ENCODE peak calls at places on chromosomes 1 and 21, in nine cellular contexts. Z is ACHN; U is stimulated activated CD4-positive, alpha-beta T cell treated with anti-CD3 and anti-CD28 coated beads, Interleukin-15, amount 100 ng/mL, for 1 hour; T is T1000; P is tibial nerve; M is iPS-NIHi11; J is heart left ventricle; R is NAMALWA; L is AG09319. H is an unnamed sample.

GRCh38 chr1:93565496-93566221 is 116.0 kb downstream of the BCAR3 start:
- DNase-seq in M (no peak), P (no peak), T (no peak), Z (no peak), U (no peak), L (no peak), J (no peak), R (no peak), H (no peak)

GRCh38 chr1:181079920-181080319 is 8.6 kb upstream of the IER5 start:
- DNase-seq in P (no peak), T (no peak), Z (no peak), J (no peak), R (no peak), L (no peak), M (no peak), U (no peak), H (no peak)

GRCh38 chr1:154784924-154785531 is 85.1 kb downstream of the KCNN3 start:
- DNase-seq in L (no peak), Z (no peak), T (no peak), J (no peak), P (no peak), U (no peak), M (no peak), R (peak), H (no peak)

GRCh38 chr1:203672354-203672753 is 45.7 kb downstream of the ATP2B4 start:
- DNase-seq in U (no peak), L (peak), Z (no peak), M (no peak), R (no peak), P (no peak), T (no peak), J (peak), H (peak)

GRCh38 chr21:42349420-42350075 is 1.2 kb downstream of the TFF2 start:
- DNase-seq in R (no peak), L (no peak), M (no peak), Z (no peak), U (no peak), P (no peak), J (no peak), T (no peak), H (no peak)

GRCh38 chr1:192861860-192862259 is 53.0 kb downstream of the RGS2 start:
- DNase-seq in R (no peak), J (no peak), L (no peak), M (no peak), U (no peak), P (no peak), T (no peak), Z (no peak), H (no peak)

GRCh38 chr1:230542054-230542453 is 100.2 kb upstream of the COG2 start:
- DNase-seq in R (no peak), U (no peak), L (no peak), M (no peak), P (no peak), J (no peak), Z (no peak), T (no peak), H (no peak)

GRCh38 chr1:19070197-19070651 is 113.7 kb upstream of the IFFO2 start:
- DNase-seq in M (no peak), R (no peak), P (no peak), L (no peak), J (no peak), U (no peak), T (no peak), Z (no peak), H (no peak)

GRCh38 chr1:158992787-158993312 is 16.9 kb upstream of the IFI16 start:
- DNase-seq in T (no peak), L (no peak), P (no peak), M (no peak), Z (no peak), J (no peak), U (no peak), R (no peak), H (no peak)

GRCh38 chr1:108691128-108691885 is 803 bp upstream of the PRPF38B start:
- DNase-seq in T (no peak), J (no peak), P (peak), R (no peak), M (no peak), Z (no peak), U (no peak), L (no peak), H (no peak)

GRCh38 chr1:156693858-156694562 is 11.4 kb downstream of the CRABP2 start:
- DNase-seq in P (no peak), T (no peak), Z (no peak), R (no peak), U (no peak), J (no peak), L (no peak), M (no peak), H (no peak)

GRCh38 chr1:193318347-193318746 is 131.9 kb upstream of the B3GALT2 start:
- DNase-seq in R (no peak), Z (no peak), P (no peak), L (no peak), U (no peak), T (no peak), M (no peak), J (no peak), H (no peak)

GRCh38 chr1:34681481-34682451 is 73.1 kb upstream of the GJB5 start:
- DNase-seq in R (peak), J (no peak), M (peak), P (peak), L (peak), Z (peak), T (peak), U (no peak), H (peak)

GRCh38 chr1:60130703-60131102 is 57.1 kb upstream of the C1orf87 start:
- DNase-seq in M (no peak), R (no peak), Z (no peak), T (no peak), L (no peak), J (no peak), P (no peak), U (no peak), H (no peak)

GRCh38 chr1:167043752-167044488 is 46.3 kb downstream of the GPA33 start:
- DNase-seq in R (peak), T (no peak), Z (peak), P (no peak), J (peak), L (no peak), M (peak), U (peak), H (no peak)

GRCh38 chr1:93694039-93694438 is 12.4 kb upstream of the BCAR3 start:
- DNase-seq in R (no peak), J (no peak), P (no peak), L (no peak), M (no peak), U (no peak), Z (peak), T (no peak), H (no peak)

GRCh38 chr1:64124751-64125445 is 78.5 kb upstream of the UBE2U start:
- DNase-seq in U (no peak), P (no peak), L (no peak), Z (no peak), T (no peak), R (no peak), J (no peak), M (no peak), H (no peak)

GRCh38 chr1:27632387-27633297 is 2.3 kb downstream of the FGR start:
- DNase-seq in T (no peak), M (no peak), L (no peak), J (no peak), Z (no peak), P (no peak), U (no peak), R (peak), H (no peak)

GRCh38 chr1:178492341-178492740 is 4.4 kb downstream of the CLEC20A start:
- DNase-seq in R (no peak), T (no peak), P (no peak), Z (no peak), M (no peak), J (no peak), L (no peak), U (no peak), H (no peak)

GRCh38 chr1:54376085-54377039 is 29.8 kb downstream of the SSBP3 start:
- DNase-seq in L (no peak), Z (no peak), T (no peak), R (peak), U (no peak), P (no peak), J (no peak), M (no peak), H (no peak)

GRCh38 chr21:15823486-15824150 is 93.8 kb downstream of the USP25 start:
- DNase-seq in T (no peak), J (no peak), R (no peak), L (no peak), P (no peak), U (no peak), Z (no peak), M (no peak), H (no peak)

GRCh38 chr1:67338642-67339041 is 31.0 kb downstream of the IL12RB2 start:
- DNase-seq in M (no peak), J (no peak), P (no peak), U (no peak), R (peak), Z (no peak), T (no peak), L (no peak), H (no peak)

GRCh38 chr1:234475166-234475793 is 3.7 kb downstream of the TARBP1 start:
- DNase-seq in L (no peak), P (no peak), J (no peak), R (no peak), T (no peak), Z (no peak), M (no peak), U (no peak), H (no peak)

GRCh38 chr1:212179394-212180076 is 105.7 kb upstream of the PPP2R5A start:
- DNase-seq in J (no peak), P (no peak), L (no peak), R (no peak), Z (peak), M (no peak), T (peak), U (no peak), H (no peak)

GRCh38 chr1:47487826-47488450 is 50.1 kb downstream of the FOXD2 start:
- DNase-seq in Z (peak), T (no peak), J (no peak), U (no peak), P (no peak), R (no peak), M (no peak), L (no peak), H (no peak)

GRCh38 chr1:40898434-40898900 is 36.3 kb upstream of the CITED4 start:
- DNase-seq in T (peak), U (no peak), M (no peak), L (no peak), J (no peak), Z (peak), P (no peak), R (no peak), H (no peak)

GRCh38 chr1:235455806-235456205 is 48.4 kb downstream of the B3GALNT2 start:
- DNase-seq in U (no peak), M (no peak), P (no peak), T (no peak), J (no peak), R (no peak), Z (no peak), L (no peak), H (no peak)

GRCh38 chr21:36164427-36164784 is 7.8 kb downstream of the DOP1B start:
- DNase-seq in J (no peak), Z (no peak), R (no peak), U (no peak), M (no peak), P (no peak), T (no peak), L (no peak), H (no peak)

GRCh38 chr21:45631540-45631939 is 12.0 kb upstream of the PCBP3 start:
- DNase-seq in P (no peak), R (no peak), T (no peak), J (no peak), U (no peak), Z (no peak), L (no peak), M (no peak), H (no peak)

GRCh38 chr1:177772621-177773020 is 197.2 kb downstream of the SEC16B start:
- DNase-seq in P (no peak), R (no peak), M (no peak), T (no peak), L (no peak), J (no peak), U (no peak), Z (no peak), H (no peak)

GRCh38 chr1:234887026-234887910 is 241.4 kb downstream of the TOMM20 start:
- DNase-seq in U (no peak), M (no peak), P (peak), T (no peak), L (no peak), Z (no peak), J (peak), R (no peak), H (no peak)

GRCh38 chr1:200028586-200029034 is 1.1 kb downstream of the NR5A2 start:
- DNase-seq in L (no peak), Z (no peak), M (peak), R (no peak), T (no peak), P (no peak), U (no peak), J (no peak), H (no peak)

GRCh38 chr1:247332901-247333361 is 1.3 kb upstream of the ZNF496 start:
- DNase-seq in Z (no peak), R (no peak), U (no peak), J (peak), L (no peak), T (no peak), M (no peak), P (peak), H (no peak)

GRCh38 chr1:232452137-232452536 is 177.8 kb downstream of the SIPA1L2 start:
- DNase-seq in J (no peak), U (no peak), T (no peak), Z (no peak), R (no peak), P (no peak), M (no peak), L (no peak), H (no peak)

H was measured in amygdala.